ENCODE peak calls at places on chromosomes 11 and 22, in nine cellular contexts. One of them, this sample, is unnamed.

GRCh38 chr11:35317253-35317652 is 102.1 kb downstream of the SLC1A2 start:
- DNase-seq in NCI-H510A treated with DMSO at 0.1 percent for 48 hours: no peak
- DNase-seq in cardiac fibroblast: no peak
- DNase-seq in brain microvascular endothelial cell: no peak
- DNase-seq in caudate nucleus: no peak
- DNase-seq in activated T-helper 2 cell treated with anti-CD3 and anti-CD28 coated beads, Interferon-gamma antibody, Interleukin-2, Interleukin-4, amounts not matched to agents 10 μg/mL and 5 μg/mL and 100 μg/mL, durations not matched to agents 14 hours and 24 hours and 36 hours: no peak
- DNase-seq in hypothalamus: no peak
- DNase-seq in skeletal muscle cell: no peak
- DNase-seq in amniotic stem cell: no peak
- DNase-seq in this sample: no peak

GRCh38 chr22:29215012-29215860 is 9.5 kb downstream of the EMID1 start:
- DNase-seq in NCI-H510A treated with DMSO at 0.1 percent for 48 hours: no peak
- DNase-seq in cardiac fibroblast: no peak
- DNase-seq in brain microvascular endothelial cell: no peak
- DNase-seq in caudate nucleus: no peak
- DNase-seq in activated T-helper 2 cell treated with anti-CD3 and anti-CD28 coated beads, Interferon-gamma antibody, Interleukin-2, Interleukin-4, amounts not matched to agents 10 μg/mL and 5 μg/mL and 100 μg/mL, durations not matched to agents 14 hours and 24 hours and 36 hours: no peak
- DNase-seq in hypothalamus: no peak
- DNase-seq in skeletal muscle cell: no peak
- DNase-seq in amniotic stem cell: no peak
- DNase-seq in this sample: no peak

GRCh38 chr11:115939104-115939503 is 434.9 kb upstream of the CADM1 start:
- DNase-seq in NCI-H510A treated with DMSO at 0.1 percent for 48 hours: no peak
- DNase-seq in cardiac fibroblast: peak
- DNase-seq in brain microvascular endothelial cell: no peak
- DNase-seq in caudate nucleus: no peak
- DNase-seq in activated T-helper 2 cell treated with anti-CD3 and anti-CD28 coated beads, Interferon-gamma antibody, Interleukin-2, Interleukin-4, amounts not matched to agents 10 μg/mL and 5 μg/mL and 100 μg/mL, durations not matched to agents 14 hours and 24 hours and 36 hours: no peak
- DNase-seq in hypothalamus: no peak
- DNase-seq in skeletal muscle cell: no peak
- DNase-seq in amniotic stem cell: no peak
- DNase-seq in this sample: no peak

GRCh38 chr11:65557280-65558001 is 718 bp downstream of the LTBP3 start:
- DNase-seq in NCI-H510A treated with DMSO at 0.1 percent for 48 hours: no peak
- DNase-seq in cardiac fibroblast: no peak
- DNase-seq in brain microvascular endothelial cell: no peak
- DNase-seq in caudate nucleus: peak
- DNase-seq in activated T-helper 2 cell treated with anti-CD3 and anti-CD28 coated beads, Interferon-gamma antibody, Interleukin-2, Interleukin-4, amounts not matched to agents 10 μg/mL and 5 μg/mL and 100 μg/mL, durations not matched to agents 14 hours and 24 hours and 36 hours: no peak
- DNase-seq in hypothalamus: no peak
- DNase-seq in skeletal muscle cell: no peak
- DNase-seq in amniotic stem cell: no peak
- DNase-seq in this sample: no peak

GRCh38 chr11:133935551-133935910 is 21.2 kb downstream of the IGSF9B start:
- DNase-seq in NCI-H510A treated with DMSO at 0.1 percent for 48 hours: no peak
- DNase-seq in cardiac fibroblast: no peak
- DNase-seq in brain microvascular endothelial cell: no peak
- DNase-seq in caudate nucleus: no peak
- DNase-seq in activated T-helper 2 cell treated with anti-CD3 and anti-CD28 coated beads, Interferon-gamma antibody, Interleukin-2, Interleukin-4, amounts not matched to agents 10 μg/mL and 5 μg/mL and 100 μg/mL, durations not matched to agents 14 hours and 24 hours and 36 hours: no peak
- DNase-seq in hypothalamus: no peak
- DNase-seq in skeletal muscle cell: no peak
- DNase-seq in amniotic stem cell: no peak
- DNase-seq in this sample: no peak

GRCh38 chr11:88164806-88165205 is 10.4 kb downstream of the RAB38 start:
- DNase-seq in NCI-H510A treated with DMSO at 0.1 percent for 48 hours: no peak
- DNase-seq in cardiac fibroblast: peak
- DNase-seq in brain microvascular endothelial cell: no peak
- DNase-seq in caudate nucleus: no peak
- DNase-seq in activated T-helper 2 cell treated with anti-CD3 and anti-CD28 coated beads, Interferon-gamma antibody, Interleukin-2, Interleukin-4, amounts not matched to agents 10 μg/mL and 5 μg/mL and 100 μg/mL, durations not matched to agents 14 hours and 24 hours and 36 hours: no peak
- DNase-seq in hypothalamus: no peak
- DNase-seq in skeletal muscle cell: no peak
- DNase-seq in amniotic stem cell: no peak
- DNase-seq in this sample: no peak

GRCh38 chr22:29901354-29901753 is 18.4 kb downstream of the MTMR3 start:
- DNase-seq in NCI-H510A treated with DMSO at 0.1 percent for 48 hours: no peak
- DNase-seq in cardiac fibroblast: no peak
- DNase-seq in brain microvascular endothelial cell: no peak
- DNase-seq in caudate nucleus: no peak
- DNase-seq in activated T-helper 2 cell treated with anti-CD3 and anti-CD28 coated beads, Interferon-gamma antibody, Interleukin-2, Interleukin-4, amounts not matched to agents 10 μg/mL and 5 μg/mL and 100 μg/mL, durations not matched to agents 14 hours and 24 hours and 36 hours: no peak
- DNase-seq in hypothalamus: no peak
- DNase-seq in skeletal muscle cell: no peak
- DNase-seq in amniotic stem cell: no peak
- DNase-seq in this sample: no peak

GRCh38 chr11:47399860-47400812 is 8.3 kb upstream of the SLC39A13 start:
- DNase-seq in NCI-H510A treated with DMSO at 0.1 percent for 48 hours: no peak
- DNase-seq in cardiac fibroblast: no peak
- DNase-seq in brain microvascular endothelial cell: no peak
- DNase-seq in caudate nucleus: no peak
- DNase-seq in activated T-helper 2 cell treated with anti-CD3 and anti-CD28 coated beads, Interferon-gamma antibody, Interleukin-2, Interleukin-4, amounts not matched to agents 10 μg/mL and 5 μg/mL and 100 μg/mL, durations not matched to agents 14 hours and 24 hours and 36 hours: no peak
- DNase-seq in hypothalamus: no peak
- DNase-seq in skeletal muscle cell: no peak
- DNase-seq in amniotic stem cell: no peak
- DNase-seq in this sample: no peak

GRCh38 chr11:132992838-132993680 is 539.2 kb downstream of the OPCML start:
- DNase-seq in NCI-H510A treated with DMSO at 0.1 percent for 48 hours: peak
- DNase-seq in cardiac fibroblast: no peak
- DNase-seq in brain microvascular endothelial cell: peak
- DNase-seq in caudate nucleus: peak
- DNase-seq in activated T-helper 2 cell treated with anti-CD3 and anti-CD28 coated beads, Interferon-gamma antibody, Interleukin-2, Interleukin-4, amounts not matched to agents 10 μg/mL and 5 μg/mL and 100 μg/mL, durations not matched to agents 14 hours and 24 hours and 36 hours: no peak
- DNase-seq in hypothalamus: no peak
- DNase-seq in skeletal muscle cell: no peak
- DNase-seq in amniotic stem cell: no peak
- DNase-seq in this sample: no peak

GRCh38 chr22:33111491-33111890 is 53.3 kb upstream of the SYN3 start:
- DNase-seq in NCI-H510A treated with DMSO at 0.1 percent for 48 hours: no peak
- DNase-seq in cardiac fibroblast: no peak
- DNase-seq in brain microvascular endothelial cell: no peak
- DNase-seq in caudate nucleus: no peak
- DNase-seq in activated T-helper 2 cell treated with anti-CD3 and anti-CD28 coated beads, Interferon-gamma antibody, Interleukin-2, Interleukin-4, amounts not matched to agents 10 μg/mL and 5 μg/mL and 100 μg/mL, durations not matched to agents 14 hours and 24 hours and 36 hours: no peak
- DNase-seq in hypothalamus: no peak
- DNase-seq in skeletal muscle cell: no peak
- DNase-seq in amniotic stem cell: no peak
- DNase-seq in this sample: no peak

GRCh38 chr22:30228509-30229359 is 17.8 kb downstream of the LIF start:
- DNase-seq in NCI-H510A treated with DMSO at 0.1 percent for 48 hours: no peak
- DNase-seq in cardiac fibroblast: no peak
- DNase-seq in brain microvascular endothelial cell: no peak
- DNase-seq in caudate nucleus: no peak
- DNase-seq in activated T-helper 2 cell treated with anti-CD3 and anti-CD28 coated beads, Interferon-gamma antibody, Interleukin-2, Interleukin-4, amounts not matched to agents 10 μg/mL and 5 μg/mL and 100 μg/mL, durations not matched to agents 14 hours and 24 hours and 36 hours: no peak
- DNase-seq in hypothalamus: no peak
- DNase-seq in skeletal muscle cell: no peak
- DNase-seq in amniotic stem cell: no peak
- DNase-seq in this sample: no peak

GRCh38 chr11:103682318-103683184 is 353.9 kb upstream of the DDI1 start:
- DNase-seq in NCI-H510A treated with DMSO at 0.1 percent for 48 hours: peak
- DNase-seq in cardiac fibroblast: peak
- DNase-seq in brain microvascular endothelial cell: peak
- DNase-seq in caudate nucleus: peak
- DNase-seq in activated T-helper 2 cell treated with anti-CD3 and anti-CD28 coated beads, Interferon-gamma antibody, Interleukin-2, Interleukin-4, amounts not matched to agents 10 μg/mL and 5 μg/mL and 100 μg/mL, durations not matched to agents 14 hours and 24 hours and 36 hours: peak
- DNase-seq in hypothalamus: peak
- DNase-seq in skeletal muscle cell: no peak
- DNase-seq in amniotic stem cell: peak
- DNase-seq in this sample: peak

GRCh38 chr22:27637604-27638003 is 164.0 kb downstream of the MN1 start:
- DNase-seq in NCI-H510A treated with DMSO at 0.1 percent for 48 hours: no peak
- DNase-seq in cardiac fibroblast: peak
- DNase-seq in brain microvascular endothelial cell: peak
- DNase-seq in caudate nucleus: no peak
- DNase-seq in activated T-helper 2 cell treated with anti-CD3 and anti-CD28 coated beads, Interferon-gamma antibody, Interleukin-2, Interleukin-4, amounts not matched to agents 10 μg/mL and 5 μg/mL and 100 μg/mL, durations not matched to agents 14 hours and 24 hours and 36 hours: no peak
- DNase-seq in hypothalamus: no peak
- DNase-seq in skeletal muscle cell: no peak
- DNase-seq in amniotic stem cell: no peak
- DNase-seq in this sample: no peak

GRCh38 chr11:120842195-120842594 is 181.7 kb upstream of the TBCEL start:
- DNase-seq in NCI-H510A treated with DMSO at 0.1 percent for 48 hours: no peak
- DNase-seq in cardiac fibroblast: no peak
- DNase-seq in brain microvascular endothelial cell: no peak
- DNase-seq in caudate nucleus: no peak
- DNase-seq in activated T-helper 2 cell treated with anti-CD3 and anti-CD28 coated beads, Interferon-gamma antibody, Interleukin-2, Interleukin-4, amounts not matched to agents 10 μg/mL and 5 μg/mL and 100 μg/mL, durations not matched to agents 14 hours and 24 hours and 36 hours: no peak
- DNase-seq in hypothalamus: no peak
- DNase-seq in skeletal muscle cell: no peak
- DNase-seq in amniotic stem cell: no peak
- DNase-seq in this sample: no peak

GRCh38 chr11:38498721-38499120 is 1900.7 kb upstream of the RAG2 start:
- DNase-seq in NCI-H510A treated with DMSO at 0.1 percent for 48 hours: no peak
- DNase-seq in cardiac fibroblast: no peak
- DNase-seq in brain microvascular endothelial cell: no peak
- DNase-seq in caudate nucleus: no peak
- DNase-seq in activated T-helper 2 cell treated with anti-CD3 and anti-CD28 coated beads, Interferon-gamma antibody, Interleukin-2, Interleukin-4, amounts not matched to agents 10 μg/mL and 5 μg/mL and 100 μg/mL, durations not matched to agents 14 hours and 24 hours and 36 hours: no peak
- DNase-seq in hypothalamus: no peak
- DNase-seq in skeletal muscle cell: no peak
- DNase-seq in amniotic stem cell: no peak
- DNase-seq in this sample: no peak

GRCh38 chr11:45067966-45068365 is 78.5 kb upstream of the PRDM11 start:
- DNase-seq in NCI-H510A treated with DMSO at 0.1 percent for 48 hours: no peak
- DNase-seq in cardiac fibroblast: no peak
- DNase-seq in brain microvascular endothelial cell: no peak
- DNase-seq in caudate nucleus: no peak
- DNase-seq in activated T-helper 2 cell treated with anti-CD3 and anti-CD28 coated beads, Interferon-gamma antibody, Interleukin-2, Interleukin-4, amounts not matched to agents 10 μg/mL and 5 μg/mL and 100 μg/mL, durations not matched to agents 14 hours and 24 hours and 36 hours: no peak
- DNase-seq in hypothalamus: no peak
- DNase-seq in skeletal muscle cell: no peak
- DNase-seq in amniotic stem cell: no peak
- DNase-seq in this sample: no peak

GRCh38 chr22:33013531-33014162 is 44.5 kb downstream of the SYN3 start:
- DNase-seq in NCI-H510A treated with DMSO at 0.1 percent for 48 hours: no peak
- DNase-seq in cardiac fibroblast: no peak
- DNase-seq in brain microvascular endothelial cell: no peak
- DNase-seq in caudate nucleus: no peak
- DNase-seq in activated T-helper 2 cell treated with anti-CD3 and anti-CD28 coated beads, Interferon-gamma antibody, Interleukin-2, Interleukin-4, amounts not matched to agents 10 μg/mL and 5 μg/mL and 100 μg/mL, durations not matched to agents 14 hours and 24 hours and 36 hours: no peak
- DNase-seq in hypothalamus: no peak
- DNase-seq in skeletal muscle cell: no peak
- DNase-seq in amniotic stem cell: no peak
- DNase-seq in this sample: no peak

GRCh38 chr22:38314992-38315800 is 2.0 kb downstream of the CSNK1E start:
- DNase-seq in NCI-H510A treated with DMSO at 0.1 percent for 48 hours: peak
- DNase-seq in cardiac fibroblast: peak
- DNase-seq in brain microvascular endothelial cell: no peak
- DNase-seq in caudate nucleus: peak
- DNase-seq in activated T-helper 2 cell treated with anti-CD3 and anti-CD28 coated beads, Interferon-gamma antibody, Interleukin-2, Interleukin-4, amounts not matched to agents 10 μg/mL and 5 μg/mL and 100 μg/mL, durations not matched to agents 14 hours and 24 hours and 36 hours: no peak
- DNase-seq in hypothalamus: no peak
- DNase-seq in skeletal muscle cell: no peak
- DNase-seq in amniotic stem cell: no peak
- DNase-seq in this sample: no peak

GRCh38 chr22:24424001-24424900 is 3.1 kb upstream of the ADORA2A start:
- DNase-seq in NCI-H510A treated with DMSO at 0.1 percent for 48 hours: no peak
- DNase-seq in cardiac fibroblast: no peak
- DNase-seq in brain microvascular endothelial cell: no peak
- DNase-seq in caudate nucleus: no peak
- DNase-seq in activated T-helper 2 cell treated with anti-CD3 and anti-CD28 coated beads, Interferon-gamma antibody, Interleukin-2, Interleukin-4, amounts not matched to agents 10 μg/mL and 5 μg/mL and 100 μg/mL, durations not matched to agents 14 hours and 24 hours and 36 hours: no peak
- DNase-seq in hypothalamus: no peak
- DNase-seq in skeletal muscle cell: no peak
- DNase-seq in amniotic stem cell: no peak
- DNase-seq in this sample: peak

GRCh38 chr22:16695261-16695660 is 102.7 kb upstream of the CCT8L2 start:
- DNase-seq in NCI-H510A treated with DMSO at 0.1 percent for 48 hours: no peak
- DNase-seq in cardiac fibroblast: no peak
- DNase-seq in brain microvascular endothelial cell: no peak
- DNase-seq in caudate nucleus: no peak
- DNase-seq in activated T-helper 2 cell treated with anti-CD3 and anti-CD28 coated beads, Interferon-gamma antibody, Interleukin-2, Interleukin-4, amounts not matched to agents 10 μg/mL and 5 μg/mL and 100 μg/mL, durations not matched to agents 14 hours and 24 hours and 36 hours: no peak
- DNase-seq in hypothalamus: no peak
- DNase-seq in skeletal muscle cell: no peak
- DNase-seq in amniotic stem cell: no peak
- DNase-seq in this sample: no peak

GRCh38 chr11:72395993-72396392 is 38.3 kb downstream of the CLPB start:
- DNase-seq in NCI-H510A treated with DMSO at 0.1 percent for 48 hours: no peak
- DNase-seq in cardiac fibroblast: no peak
- DNase-seq in brain microvascular endothelial cell: no peak
- DNase-seq in caudate nucleus: peak
- DNase-seq in activated T-helper 2 cell treated with anti-CD3 and anti-CD28 coated beads, Interferon-gamma antibody, Interleukin-2, Interleukin-4, amounts not matched to agents 10 μg/mL and 5 μg/mL and 100 μg/mL, durations not matched to agents 14 hours and 24 hours and 36 hours: no peak
- DNase-seq in hypothalamus: peak
- DNase-seq in skeletal muscle cell: no peak
- DNase-seq in amniotic stem cell: no peak
- DNase-seq in this sample: no peak

GRCh38 chr11:67347964-67348749 is 5.2 kb downstream of the POLD4 start:
- DNase-seq in NCI-H510A treated with DMSO at 0.1 percent for 48 hours: no peak
- DNase-seq in cardiac fibroblast: no peak
- DNase-seq in brain microvascular endothelial cell: no peak
- DNase-seq in caudate nucleus: no peak
- DNase-seq in activated T-helper 2 cell treated with anti-CD3 and anti-CD28 coated beads, Interferon-gamma antibody, Interleukin-2, Interleukin-4, amounts not matched to agents 10 μg/mL and 5 μg/mL and 100 μg/mL, durations not matched to agents 14 hours and 24 hours and 36 hours: no peak
- DNase-seq in hypothalamus: no peak
- DNase-seq in skeletal muscle cell: no peak
- DNase-seq in amniotic stem cell: no peak
- DNase-seq in this sample: no peak

GRCh38 chr22:33520904-33521780 is 399.1 kb downstream of the LARGE1 start:
- DNase-seq in NCI-H510A treated with DMSO at 0.1 percent for 48 hours: no peak
- DNase-seq in cardiac fibroblast: no peak
- DNase-seq in brain microvascular endothelial cell: no peak
- DNase-seq in caudate nucleus: no peak
- DNase-seq in activated T-helper 2 cell treated with anti-CD3 and anti-CD28 coated beads, Interferon-gamma antibody, Interleukin-2, Interleukin-4, amounts not matched to agents 10 μg/mL and 5 μg/mL and 100 μg/mL, durations not matched to agents 14 hours and 24 hours and 36 hours: no peak
- DNase-seq in hypothalamus: no peak
- DNase-seq in skeletal muscle cell: no peak
- DNase-seq in amniotic stem cell: no peak
- DNase-seq in this sample: no peak

GRCh38 chr22:39567135-39567946 is 3.2 kb upstream of the CACNA1I start:
- DNase-seq in NCI-H510A treated with DMSO at 0.1 percent for 48 hours: peak
- DNase-seq in cardiac fibroblast: no peak
- DNase-seq in brain microvascular endothelial cell: no peak
- DNase-seq in caudate nucleus: no peak
- DNase-seq in activated T-helper 2 cell treated with anti-CD3 and anti-CD28 coated beads, Interferon-gamma antibody, Interleukin-2, Interleukin-4, amounts not matched to agents 10 μg/mL and 5 μg/mL and 100 μg/mL, durations not matched to agents 14 hours and 24 hours and 36 hours: peak
- DNase-seq in hypothalamus: no peak
- DNase-seq in skeletal muscle cell: no peak
- DNase-seq in amniotic stem cell: no peak
- DNase-seq in this sample: no peak

GRCh38 chr11:118304227-118304808 is at the start of gene CD3E:
- DNase-seq in NCI-H510A treated with DMSO at 0.1 percent for 48 hours: no peak
- DNase-seq in cardiac fibroblast: no peak
- DNase-seq in brain microvascular endothelial cell: no peak
- DNase-seq in caudate nucleus: no peak
- DNase-seq in activated T-helper 2 cell treated with anti-CD3 and anti-CD28 coated beads, Interferon-gamma antibody, Interleukin-2, Interleukin-4, amounts not matched to agents 10 μg/mL and 5 μg/mL and 100 μg/mL, durations not matched to agents 14 hours and 24 hours and 36 hours: peak
- DNase-seq in hypothalamus: no peak
- DNase-seq in skeletal muscle cell: no peak
- DNase-seq in amniotic stem cell: no peak
- DNase-seq in this sample: peak

GRCh38 chr11:117930668-117931330 is 1.6 kb upstream of the TMPRSS13 start:
- DNase-seq in NCI-H510A treated with DMSO at 0.1 percent for 48 hours: no peak
- DNase-seq in cardiac fibroblast: no peak
- DNase-seq in brain microvascular endothelial cell: no peak
- DNase-seq in caudate nucleus: no peak
- DNase-seq in activated T-helper 2 cell treated with anti-CD3 and anti-CD28 coated beads, Interferon-gamma antibody, Interleukin-2, Interleukin-4, amounts not matched to agents 10 μg/mL and 5 μg/mL and 100 μg/mL, durations not matched to agents 14 hours and 24 hours and 36 hours: no peak
- DNase-seq in hypothalamus: no peak
- DNase-seq in skeletal muscle cell: no peak
- DNase-seq in amniotic stem cell: no peak
- DNase-seq in this sample: no peak

GRCh38 chr11:123742334-123742733 is 874 bp upstream of the ZNF202 start:
- DNase-seq in NCI-H510A treated with DMSO at 0.1 percent for 48 hours: no peak
- DNase-seq in cardiac fibroblast: no peak
- DNase-seq in brain microvascular endothelial cell: no peak
- DNase-seq in caudate nucleus: no peak
- DNase-seq in activated T-helper 2 cell treated with anti-CD3 and anti-CD28 coated beads, Interferon-gamma antibody, Interleukin-2, Interleukin-4, amounts not matched to agents 10 μg/mL and 5 μg/mL and 100 μg/mL, durations not matched to agents 14 hours and 24 hours and 36 hours: no peak
- DNase-seq in hypothalamus: no peak
- DNase-seq in skeletal muscle cell: no peak
- DNase-seq in amniotic stem cell: no peak
- DNase-seq in this sample: no peak

GRCh38 chr11:61369372-61370348 is 7.5 kb downstream of the TMEM138 start:
- DNase-seq in NCI-H510A treated with DMSO at 0.1 percent for 48 hours: no peak
- DNase-seq in cardiac fibroblast: peak
- DNase-seq in brain microvascular endothelial cell: peak
- DNase-seq in caudate nucleus: no peak
- DNase-seq in activated T-helper 2 cell treated with anti-CD3 and anti-CD28 coated beads, Interferon-gamma antibody, Interleukin-2, Interleukin-4, amounts not matched to agents 10 μg/mL and 5 μg/mL and 100 μg/mL, durations not matched to agents 14 hours and 24 hours and 36 hours: no peak
- DNase-seq in hypothalamus: no peak
- DNase-seq in skeletal muscle cell: peak
- DNase-seq in amniotic stem cell: no peak
- DNase-seq in this sample: no peak

GRCh38 chr11:556175-556699 is 4.3 kb downstream of the LMNTD2 start:
- DNase-seq in NCI-H510A treated with DMSO at 0.1 percent for 48 hours: no peak
- DNase-seq in cardiac fibroblast: no peak
- DNase-seq in brain microvascular endothelial cell: no peak
- DNase-seq in caudate nucleus: no peak
- DNase-seq in activated T-helper 2 cell treated with anti-CD3 and anti-CD28 coated beads, Interferon-gamma antibody, Interleukin-2, Interleukin-4, amounts not matched to agents 10 μg/mL and 5 μg/mL and 100 μg/mL, durations not matched to agents 14 hours and 24 hours and 36 hours: no peak
- DNase-seq in hypothalamus: no peak
- DNase-seq in skeletal muscle cell: no peak
- DNase-seq in amniotic stem cell: no peak
- DNase-seq in this sample: no peak

GRCh38 chr22:27867114-27867957 is 51.7 kb downstream of the PITPNB start:
- DNase-seq in NCI-H510A treated with DMSO at 0.1 percent for 48 hours: no peak
- DNase-seq in cardiac fibroblast: peak
- DNase-seq in brain microvascular endothelial cell: peak
- DNase-seq in caudate nucleus: no peak
- DNase-seq in activated T-helper 2 cell treated with anti-CD3 and anti-CD28 coated beads, Interferon-gamma antibody, Interleukin-2, Interleukin-4, amounts not matched to agents 10 μg/mL and 5 μg/mL and 100 μg/mL, durations not matched to agents 14 hours and 24 hours and 36 hours: no peak
- DNase-seq in hypothalamus: no peak
- DNase-seq in skeletal muscle cell: no peak
- DNase-seq in amniotic stem cell: no peak
- DNase-seq in this sample: no peak

GRCh38 chr22:31676700-31677099 is 14.7 kb upstream of the PISD start:
- DNase-seq in NCI-H510A treated with DMSO at 0.1 percent for 48 hours: peak
- DNase-seq in cardiac fibroblast: peak
- DNase-seq in brain microvascular endothelial cell: peak
- DNase-seq in caudate nucleus: peak
- DNase-seq in activated T-helper 2 cell treated with anti-CD3 and anti-CD28 coated beads, Interferon-gamma antibody, Interleukin-2, Interleukin-4, amounts not matched to agents 10 μg/mL and 5 μg/mL and 100 μg/mL, durations not matched to agents 14 hours and 24 hours and 36 hours: peak
- DNase-seq in hypothalamus: peak
- DNase-seq in skeletal muscle cell: peak
- DNase-seq in amniotic stem cell: no peak
- DNase-seq in this sample: peak

This sample was measured in T-helper 17 cell.